ENCODE peak calls at places on chromosomes 11 and 22, in nine cellular contexts. D, P, N, Q, U, B, Y, W and F are unnamed samples.

GRCh38 chr11:57635236-57635635 is 14.5 kb downstream of the YPEL4 start:
- DNase-seq in D (no peak), P (no peak), N (no peak), Q (no peak), U (no peak), B (no peak), Y (no peak), W (no peak), F (no peak)

GRCh38 chr11:97290444-97291041 is 900.7 kb downstream of the JRKL start:
- DNase-seq in D (no peak), P (no peak), N (no peak), Q (no peak), U (no peak), B (no peak), Y (no peak), W (no peak), F (no peak)

GRCh38 chr22:36144886-36145541 is 15.5 kb downstream of the APOL3 start:
- DNase-seq in D (peak; percentile 54), P (peak; percentile 60), N (peak; percentile 77), Q (peak; percentile 28), U (peak; percentile 82), B (peak; percentile 79), Y (peak; percentile 55), W (peak; percentile 76), F (peak; percentile 70)

GRCh38 chr11:125593113-125593761 is 585 bp downstream of the STT3A start:
- DNase-seq in D (peak; percentile 60), P (peak; percentile 35), N (no peak), Q (no peak), U (peak; percentile 57), B (peak; percentile 70), Y (no peak), W (no peak), F (no peak)

GRCh38 chr11:77580712-77581337 is 8.9 kb upstream of the AQP11 start:
- DNase-seq in D (no peak), P (no peak), N (no peak), Q (no peak), U (no peak), B (peak; percentile 15), Y (no peak), W (no peak), F (no peak)

GRCh38 chr22:27633296-27633871 is 168.2 kb downstream of the MN1 start:
- DNase-seq in D (no peak), P (no peak), N (no peak), Q (no peak), U (no peak), B (no peak), Y (no peak), W (no peak), F (no peak)

GRCh38 chr11:78649361-78650215 is 74.9 kb upstream of the NARS2 start:
- DNase-seq in D (no peak), P (peak; percentile 1), N (no peak), Q (no peak), U (no peak), B (no peak), Y (no peak), W (no peak), F (no peak)

GRCh38 chr22:43263645-43264514 is 76.9 kb upstream of the TTLL12 start:
- DNase-seq in D (peak; percentile 58), P (peak; percentile 68), N (peak; percentile 7), Q (no peak), U (peak; percentile 84), B (peak; percentile 82), Y (peak; percentile 42), W (peak; percentile 48), F (no peak)

GRCh38 chr11:130668751-130669150 is 220.3 kb downstream of the ADAMTS15 start:
- DNase-seq in D (no peak), P (no peak), N (no peak), Q (no peak), U (no peak), B (no peak), Y (no peak), W (no peak), F (no peak)

GRCh38 chr22:49960967-49961600 is 512 bp downstream of the PIM3 start:
- DNase-seq in D (no peak), P (no peak), N (no peak), Q (no peak), U (peak; percentile 68), B (peak; percentile 63), Y (peak; percentile 57), W (peak; percentile 50), F (no peak)

GRCh38 chr11:91717169-91717568 is 507.4 kb upstream of the FAT3 start:
- DNase-seq in D (no peak), P (no peak), N (no peak), Q (no peak), U (no peak), B (no peak), Y (no peak), W (no peak), F (no peak)

GRCh38 chr22:29773233-29773632 is 6.1 kb downstream of the UQCR10 start:
- DNase-seq in D (peak; percentile 68), P (no peak), N (no peak), Q (no peak), U (peak; percentile 35), B (peak; percentile 82), Y (no peak), W (no peak), F (peak; percentile 28)

GRCh38 chr11:122192634-122193245 is 76.7 kb upstream of the BLID start:
- DNase-seq in D (no peak), P (no peak), N (no peak), Q (no peak), U (no peak), B (peak; percentile 16), Y (no peak), W (no peak), F (no peak)

GRCh38 chr22:39234157-39234793 is 10.5 kb downstream of the PDGFB start:
- DNase-seq in D (no peak), P (no peak), N (peak; percentile 55), Q (no peak), U (no peak), B (no peak), Y (no peak), W (peak; percentile 62), F (no peak)

GRCh38 chr22:17102297-17102667 is 17.5 kb downstream of the IL17RA start:
- DNase-seq in D (no peak), P (no peak), N (no peak), Q (no peak), U (no peak), B (peak; percentile 9), Y (no peak), W (no peak), F (peak; percentile 14)

GRCh38 chr22:37951305-37951704 is 2.1 kb downstream of the C22orf23 start:
- DNase-seq in D (no peak), P (peak; percentile 54), N (no peak), Q (no peak), U (no peak), B (no peak), Y (no peak), W (no peak), F (no peak)

GRCh38 chr11:72278911-72279310 is 34.9 kb upstream of the PHOX2A start:
- DNase-seq in D (no peak), P (no peak), N (no peak), Q (no peak), U (no peak), B (peak; percentile 78), Y (no peak), W (no peak), F (peak; percentile 9)

GRCh38 chr11:68436985-68437926 is 23.3 kb upstream of the PPP6R3 start:
- DNase-seq in D (no peak), P (no peak), N (no peak), Q (no peak), U (no peak), B (peak; percentile 73), Y (no peak), W (no peak), F (peak; percentile 26)

GRCh38 chr11:12377106-12377823 is at the start of gene PARVA:
- DNase-seq in D (peak; percentile 87), P (peak; percentile 61), N (no peak), Q (no peak), U (peak; percentile 88), B (peak; percentile 86), Y (peak; percentile 74), W (peak; percentile 64), F (peak; percentile 77)

GRCh38 chr11:43367382-43368178 is 8.9 kb downstream of the TTC17 start:
- DNase-seq in D (no peak), P (no peak), N (peak; percentile 11), Q (no peak), U (peak; percentile 16), B (peak; percentile 61), Y (no peak), W (no peak), F (no peak)

GRCh38 chr22:19819209-19819910 is 35.3 kb downstream of the GNB1L start:
- DNase-seq in D (no peak), P (no peak), N (no peak), Q (no peak), U (no peak), B (no peak), Y (peak; percentile 6), W (no peak), F (no peak)

GRCh38 chr11:33899383-33900037 is 7.6 kb upstream of the LMO2 start:
- DNase-seq in D (no peak), P (no peak), N (peak; percentile 74), Q (peak; percentile 33), U (peak; percentile 63), B (peak; percentile 52), Y (peak; percentile 33), W (peak; percentile 88), F (peak; percentile 22)